ENCODE peak calls at places on chromosomes 2 and 18, in nine cellular contexts. One of them, this sample, is unnamed.

GRCh38 chr2:157874278-157874825 is 1.8 kb downstream of the ACVR1 start:
- DNase-seq in activated gamma-delta T cell treated with anti-CD3 and anti-CD28 coated beads, Interleukin-2, amount 50 U/mL, for 16 hours: no peak
- DNase-seq in RWPE1: no peak
- DNase-seq in left ventricle myocardium inferior: peak
- DNase-seq in activated CD4-positive, alpha-beta T cell treated with anti-CD3 and anti-CD28 coated beads, Interleukin-2, amount 50 U/mL, for 48 hours: no peak
- DNase-seq in psoas muscle: peak
- DNase-seq in Right ventricle myocardium superior: peak
- DNase-seq in HEK293T: no peak
- DNase-seq in GM10248: no peak
- DNase-seq in this sample: peak

GRCh38 chr2:1708476-1709334 is 35.6 kb downstream of the PXDN start:
- DNase-seq in activated gamma-delta T cell treated with anti-CD3 and anti-CD28 coated beads, Interleukin-2, amount 50 U/mL, for 16 hours: no peak
- DNase-seq in RWPE1: no peak
- DNase-seq in left ventricle myocardium inferior: no peak
- DNase-seq in activated CD4-positive, alpha-beta T cell treated with anti-CD3 and anti-CD28 coated beads, Interleukin-2, amount 50 U/mL, for 48 hours: no peak
- DNase-seq in psoas muscle: no peak
- DNase-seq in Right ventricle myocardium superior: peak
- DNase-seq in HEK293T: no peak
- DNase-seq in GM10248: no peak
- DNase-seq in this sample: no peak

GRCh38 chr2:210584834-210585233 is 28.4 kb downstream of the CPS1 start:
- DNase-seq in activated gamma-delta T cell treated with anti-CD3 and anti-CD28 coated beads, Interleukin-2, amount 50 U/mL, for 16 hours: no peak
- DNase-seq in RWPE1: peak
- DNase-seq in left ventricle myocardium inferior: no peak
- DNase-seq in activated CD4-positive, alpha-beta T cell treated with anti-CD3 and anti-CD28 coated beads, Interleukin-2, amount 50 U/mL, for 48 hours: no peak
- DNase-seq in psoas muscle: no peak
- DNase-seq in Right ventricle myocardium superior: no peak
- DNase-seq in HEK293T: no peak
- DNase-seq in GM10248: no peak
- DNase-seq in this sample: no peak

GRCh38 chr2:178304262-178304661 is 110.0 kb downstream of the OSBPL6 start:
- DNase-seq in activated gamma-delta T cell treated with anti-CD3 and anti-CD28 coated beads, Interleukin-2, amount 50 U/mL, for 16 hours: no peak
- DNase-seq in RWPE1: no peak
- DNase-seq in left ventricle myocardium inferior: no peak
- DNase-seq in activated CD4-positive, alpha-beta T cell treated with anti-CD3 and anti-CD28 coated beads, Interleukin-2, amount 50 U/mL, for 48 hours: no peak
- DNase-seq in psoas muscle: no peak
- DNase-seq in Right ventricle myocardium superior: no peak
- DNase-seq in HEK293T: no peak
- DNase-seq in GM10248: no peak
- DNase-seq in this sample: no peak

GRCh38 chr18:13217466-13217961 is 1.0 kb upstream of the LDLRAD4 start:
- DNase-seq in activated gamma-delta T cell treated with anti-CD3 and anti-CD28 coated beads, Interleukin-2, amount 50 U/mL, for 16 hours: no peak
- DNase-seq in RWPE1: no peak
- DNase-seq in left ventricle myocardium inferior: peak
- DNase-seq in activated CD4-positive, alpha-beta T cell treated with anti-CD3 and anti-CD28 coated beads, Interleukin-2, amount 50 U/mL, for 48 hours: peak
- DNase-seq in psoas muscle: peak
- DNase-seq in Right ventricle myocardium superior: peak
- DNase-seq in HEK293T: peak
- DNase-seq in GM10248: peak
- DNase-seq in this sample: peak

GRCh38 chr2:1556776-1557466 is 143.7 kb downstream of the TPO start:
- DNase-seq in activated gamma-delta T cell treated with anti-CD3 and anti-CD28 coated beads, Interleukin-2, amount 50 U/mL, for 16 hours: no peak
- DNase-seq in RWPE1: peak
- DNase-seq in left ventricle myocardium inferior: no peak
- DNase-seq in activated CD4-positive, alpha-beta T cell treated with anti-CD3 and anti-CD28 coated beads, Interleukin-2, amount 50 U/mL, for 48 hours: no peak
- DNase-seq in psoas muscle: peak
- DNase-seq in Right ventricle myocardium superior: no peak
- DNase-seq in HEK293T: no peak
- DNase-seq in GM10248: no peak
- DNase-seq in this sample: peak

GRCh38 chr2:159114835-159115234 is 146.4 kb downstream of the TANC1 start:
- DNase-seq in activated gamma-delta T cell treated with anti-CD3 and anti-CD28 coated beads, Interleukin-2, amount 50 U/mL, for 16 hours: no peak
- DNase-seq in RWPE1: no peak
- DNase-seq in left ventricle myocardium inferior: no peak
- DNase-seq in activated CD4-positive, alpha-beta T cell treated with anti-CD3 and anti-CD28 coated beads, Interleukin-2, amount 50 U/mL, for 48 hours: no peak
- DNase-seq in psoas muscle: no peak
- DNase-seq in Right ventricle myocardium superior: no peak
- DNase-seq in HEK293T: no peak
- DNase-seq in GM10248: no peak
- DNase-seq in this sample: no peak

GRCh38 chr18:55988537-55988936 is 400.5 kb upstream of the TCF4 start:
- DNase-seq in activated gamma-delta T cell treated with anti-CD3 and anti-CD28 coated beads, Interleukin-2, amount 50 U/mL, for 16 hours: no peak
- DNase-seq in RWPE1: no peak
- DNase-seq in left ventricle myocardium inferior: no peak
- DNase-seq in activated CD4-positive, alpha-beta T cell treated with anti-CD3 and anti-CD28 coated beads, Interleukin-2, amount 50 U/mL, for 48 hours: no peak
- DNase-seq in psoas muscle: no peak
- DNase-seq in Right ventricle myocardium superior: no peak
- DNase-seq in HEK293T: no peak
- DNase-seq in GM10248: no peak
- DNase-seq in this sample: peak

GRCh38 chr2:58072102-58072501 is 25.5 kb downstream of the VRK2 start:
- DNase-seq in activated gamma-delta T cell treated with anti-CD3 and anti-CD28 coated beads, Interleukin-2, amount 50 U/mL, for 16 hours: no peak
- DNase-seq in RWPE1: no peak
- DNase-seq in left ventricle myocardium inferior: no peak
- DNase-seq in activated CD4-positive, alpha-beta T cell treated with anti-CD3 and anti-CD28 coated beads, Interleukin-2, amount 50 U/mL, for 48 hours: no peak
- DNase-seq in psoas muscle: no peak
- DNase-seq in Right ventricle myocardium superior: no peak
- DNase-seq in HEK293T: no peak
- DNase-seq in GM10248: no peak
- DNase-seq in this sample: no peak

GRCh38 chr2:85547089-85547858 is 8.3 kb downstream of the MAT2A start:
- DNase-seq in activated gamma-delta T cell treated with anti-CD3 and anti-CD28 coated beads, Interleukin-2, amount 50 U/mL, for 16 hours: no peak
- DNase-seq in RWPE1: no peak
- DNase-seq in left ventricle myocardium inferior: no peak
- DNase-seq in activated CD4-positive, alpha-beta T cell treated with anti-CD3 and anti-CD28 coated beads, Interleukin-2, amount 50 U/mL, for 48 hours: no peak
- DNase-seq in psoas muscle: no peak
- DNase-seq in Right ventricle myocardium superior: no peak
- DNase-seq in HEK293T: no peak
- DNase-seq in GM10248: no peak
- DNase-seq in this sample: no peak

GRCh38 chr2:5898667-5899066 is 206.5 kb downstream of the SOX11 start:
- DNase-seq in activated gamma-delta T cell treated with anti-CD3 and anti-CD28 coated beads, Interleukin-2, amount 50 U/mL, for 16 hours: no peak
- DNase-seq in RWPE1: no peak
- DNase-seq in left ventricle myocardium inferior: no peak
- DNase-seq in activated CD4-positive, alpha-beta T cell treated with anti-CD3 and anti-CD28 coated beads, Interleukin-2, amount 50 U/mL, for 48 hours: no peak
- DNase-seq in psoas muscle: no peak
- DNase-seq in Right ventricle myocardium superior: no peak
- DNase-seq in HEK293T: no peak
- DNase-seq in GM10248: no peak
- DNase-seq in this sample: no peak